ENCODE peak calls at places on chromosome 21, in seven cellular contexts. U, D, W, E, F, V and R are unnamed samples.

GRCh38 chr21:17818158-17819113 is 720 bp downstream of the C21orf91 start:
- DNase-seq in D (peak), V (peak), W (no peak), F (peak), E (peak), U (peak), R (peak)

GRCh38 chr21:26769613-26770188 is 75.5 kb downstream of the ADAMTS1 start:
- DNase-seq in V (peak), F (no peak), U (no peak), W (no peak), D (no peak), E (peak), R (peak)

GRCh38 chr21:36183144-36183795 is 26.6 kb downstream of the DOP1B start:
- DNase-seq in E (peak), D (no peak), V (no peak), U (no peak), F (no peak), W (no peak), R (no peak)

GRCh38 chr21:23374155-23374554 is 2233.1 kb downstream of the MRPL39 start:
- DNase-seq in W (no peak), D (no peak), V (no peak), U (no peak), E (no peak), F (no peak), R (no peak)

GRCh38 chr21:43012596-43012995 is 38.2 kb downstream of the PKNOX1 start:
- DNase-seq in E (peak), F (no peak), V (no peak), W (no peak), U (no peak), D (no peak), R (no peak)

GRCh38 chr21:44497641-44498243 is 42.3 kb downstream of the KRTAP10-1 start:
- DNase-seq in W (no peak), V (no peak), D (peak), E (peak), F (no peak), U (no peak), R (peak)

GRCh38 chr21:33541756-33542639 is at the start of gene GART:
- DNase-seq in E (peak), W (peak), V (peak), D (peak), U (peak), F (peak), R (peak)

GRCh38 chr21:45392206-45392971 is 12.6 kb upstream of the COL18A1 start:
- DNase-seq in U (peak), F (no peak), E (no peak), D (no peak), V (no peak), W (no peak), R (no peak)

GRCh38 chr21:37916795-37917142 is 512 bp upstream of the KCNJ6 start:
- DNase-seq in D (no peak), E (no peak), V (peak), U (no peak), F (no peak), W (no peak), R (no peak)

GRCh38 chr21:15775981-15776380 is 46.2 kb downstream of the USP25 start:
- DNase-seq in D (no peak), W (no peak), E (peak), V (no peak), U (no peak), F (no peak), R (peak)

GRCh38 chr21:30072496-30072895 is 94.1 kb downstream of the CLDN17 start:
- DNase-seq in U (no peak), E (peak), W (no peak), D (no peak), F (peak), V (peak), R (peak)

GRCh38 chr21:44478124-44478800 is 23.0 kb downstream of the LRRC3 start:
- DNase-seq in U (peak), V (no peak), F (no peak), W (no peak), D (no peak), E (no peak), R (no peak)